ENCODE peak calls at places on chromosomes 11 and 22, in six cellular contexts. V, G, J, N, R and Q are unnamed samples.

GRCh38 chr11:12587333-12587997 is 86.8 kb upstream of the TEAD1 start:
- DNase-seq in R (peak), J (no peak), N (no peak), G (no peak), V (no peak), Q (no peak)

GRCh38 chr22:27637604-27638003 is 164.0 kb downstream of the MN1 start:
- DNase-seq in N (no peak), R (no peak), G (no peak), J (no peak), V (no peak), Q (no peak)

GRCh38 chr11:122108192-122108799 is 7.7 kb downstream of the BLID start:
- DNase-seq in G (no peak), J (no peak), N (no peak), R (peak), V (no peak), Q (no peak)

GRCh38 chr11:110379261-110379660 is 50.5 kb upstream of the FDX1 start:
- DNase-seq in G (no peak), R (no peak), J (no peak), V (no peak), N (no peak), Q (no peak)

GRCh38 chr11:11445441-11446185 is 92.6 kb upstream of the CSNK2A3 start:
- DNase-seq in G (no peak), N (no peak), R (no peak), J (no peak), V (no peak), Q (no peak)

GRCh38 chr22:36068776-36069344 is 40.2 kb upstream of the RBFOX2 start:
- DNase-seq in N (no peak), G (no peak), R (no peak), J (no peak), V (no peak), Q (no peak)

GRCh38 chr22:37313376-37314314 is 31.3 kb downstream of the CYTH4 start:
- DNase-seq in V (no peak), R (no peak), G (no peak), J (no peak), N (no peak), Q (no peak)

GRCh38 chr11:3223932-3224729 is 5.5 kb upstream of the MRGPRG start:
- DNase-seq in J (peak), N (no peak), G (no peak), R (peak), V (no peak), Q (no peak)

GRCh38 chr22:19994851-19995610 is 21.6 kb downstream of the ARVCF start:
- DNase-seq in V (no peak), R (no peak), N (no peak), G (no peak), J (no peak), Q (no peak)

GRCh38 chr11:62603072-62603408 is 1.4 kb upstream of the MTA2 start:
- DNase-seq in V (no peak), R (peak), N (no peak), J (no peak), G (no peak), Q (no peak)

GRCh38 chr11:102010776-102011500 is 36.3 kb upstream of the CFAP300 start:
- DNase-seq in G (no peak), J (peak), V (peak), N (peak), R (peak), Q (no peak)

DNA sequence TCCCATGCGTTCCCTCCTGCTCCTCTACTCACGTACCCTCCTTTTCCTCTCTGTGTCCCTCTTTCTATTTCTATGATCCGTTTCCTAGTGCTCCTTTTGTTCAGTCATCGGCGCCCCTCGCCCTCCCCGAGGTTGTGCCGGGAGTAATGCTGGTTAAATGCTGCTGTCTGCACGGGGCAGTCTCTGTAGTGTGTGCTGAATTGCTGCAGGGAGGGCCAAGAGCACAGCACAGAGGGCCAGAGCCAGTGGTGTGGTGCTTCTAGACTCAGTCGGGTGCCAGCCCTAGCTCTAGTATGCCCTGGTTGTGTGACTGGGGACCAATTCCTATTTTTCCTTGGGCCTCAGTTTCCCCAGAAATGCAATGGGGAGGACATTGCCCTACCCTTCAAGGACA is 98.3 kb downstream of the PKNOX2 start:
- DNase-seq in G (no peak), V (no peak), R (no peak), J (no peak), N (no peak), Q (no peak)
- TF ChIP-seq CTCF in G (no peak), V (no peak), R (no peak), J (no peak), N (no peak), Q (no peak)

GRCh38 chr11:123509737-123510578 is 79.9 kb downstream of the GRAMD1B start:
- DNase-seq in N (no peak), V (no peak), R (peak), J (no peak), G (no peak), Q (no peak)

GRCh38 chr11:123505546-123506299 is 75.7 kb downstream of the GRAMD1B start:
- DNase-seq in N (no peak), V (no peak), R (peak), J (no peak), G (no peak), Q (no peak)

GRCh38 chr11:123507043-123507442 is 77.0 kb downstream of the GRAMD1B start:
- DNase-seq in G (no peak), N (no peak), J (no peak), R (no peak), V (no peak), Q (no peak)

GRCh38 chr11:123504401-123504800 is 74.3 kb downstream of the GRAMD1B start:
- DNase-seq in N (no peak), J (no peak), V (no peak), G (no peak), R (no peak), Q (no peak)
- TF ChIP-seq CTCF in N (no peak), J (no peak), V (no peak), G (no peak), R (no peak), Q (no peak)

DNA sequence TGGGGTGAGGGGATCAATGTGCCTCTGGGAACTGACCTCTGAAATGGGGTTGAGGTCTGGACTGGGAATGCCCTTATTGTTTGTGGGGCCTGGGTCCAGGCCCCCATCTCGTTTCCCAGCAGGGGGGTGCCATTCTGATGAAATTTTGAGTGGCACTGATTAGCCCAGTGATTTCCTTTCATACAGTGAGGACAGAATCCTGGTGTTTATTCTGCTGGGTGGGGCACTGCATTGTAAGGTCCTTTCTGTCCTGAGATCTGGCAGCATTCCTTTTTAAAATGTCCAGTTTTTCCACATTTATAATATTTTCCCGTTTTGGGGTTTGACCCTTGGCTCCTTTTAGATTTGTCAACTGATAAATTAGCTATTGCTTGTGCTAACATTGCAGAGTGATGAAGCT is 27.1 kb downstream of the OR10A6 start:
- DNase-seq in N (no peak), R (no peak), G (no peak), J (no peak), V (no peak), Q (no peak)
- TF ChIP-seq CTCF in N (no peak), R (no peak), G (no peak), J (no peak), V (no peak), Q (no peak)

GRCh38 chr11:94511932-94512781 is at the start of gene C11orf97:
- DNase-seq in J (peak), N (peak), V (peak), R (peak), G (peak), Q (peak)
- TF ChIP-seq CTCF in J (no peak), N (no peak), V (no peak), R (no peak), G (no peak), Q (no peak)